ENCODE peak calls at places on chromosomes 16 and 17, in six cellular contexts. N, F, J, P, M and C are unnamed samples.

GRCh38 chr16:964696-965395 is 5.9 kb downstream of the LMF1 start:
- DNase-seq in P (no peak), N (no peak), F (no peak), J (peak; percentile 59), M (no peak), C (peak; percentile 56)

GRCh38 chr16:21704733-21705132 is 41.0 kb downstream of the OTOA start:
- DNase-seq in F (no peak), J (no peak), M (peak; percentile 2), N (no peak), P (no peak), C (no peak)

GRCh38 chr17:79819085-79819484 is 20.2 kb downstream of the CBX4 start:
- DNase-seq in M (no peak), N (no peak), P (no peak), J (no peak), F (no peak), C (no peak)

GRCh38 chr16:2770057-2770780 is 6.9 kb downstream of the ELOB start:
- DNase-seq in N (no peak), J (no peak), P (no peak), F (no peak), M (no peak), C (peak; percentile 54)

GRCh38 chr17:82240506-82241182 is 11.8 kb downstream of the SLC16A3 start:
- DNase-seq in N (no peak), P (peak; percentile 30), F (no peak), M (no peak), J (no peak), C (peak; percentile 75)

GRCh38 chr17:40432864-40433528 is 10.3 kb upstream of the IGFBP4 start:
- DNase-seq in M (no peak), F (peak; percentile 38), P (peak; percentile 66), N (no peak), J (peak; percentile 45), C (peak; percentile 87)

GRCh38 chr17:57589151-57590034 is 155.7 kb downstream of the CCDC182 start:
- DNase-seq in F (no peak), P (no peak), J (no peak), M (no peak), N (no peak), C (peak; percentile 66)

GRCh38 chr17:42120161-42121065 is 754 bp downstream of the KAT2A start:
- DNase-seq in N (no peak), F (no peak), J (peak; percentile 27), P (peak; percentile 56), M (no peak), C (no peak)

GRCh38 chr17:16929281-16929680 is 42.6 kb downstream of the TNFRSF13B start:
- DNase-seq in F (peak; percentile 6), N (no peak), M (no peak), J (no peak), P (no peak), C (peak; percentile 47)

GRCh38 chr17:81418710-81419332 is 23.6 kb downstream of the BAHCC1 start:
- DNase-seq in M (no peak), P (no peak), J (peak; percentile 47), N (no peak), F (no peak), C (no peak)

GRCh38 chr16:12903325-12904040 is 2.1 kb downstream of the SHISA9 start:
- DNase-seq in N (no peak), J (no peak), F (no peak), M (no peak), P (no peak), C (no peak)

GRCh38 chr16:77304883-77305282 is 105.7 kb downstream of the SYCE1L start:
- DNase-seq in M (no peak), J (no peak), N (no peak), P (no peak), F (no peak), C (no peak)

GRCh38 chr16:85724936-85725335 is 26.0 kb downstream of the C16orf74 start:
- DNase-seq in P (no peak), F (no peak), N (no peak), J (no peak), M (no peak), C (no peak)

GRCh38 chr17:41632482-41633105 is 8.2 kb upstream of the KRT17 start:
- DNase-seq in P (no peak), J (no peak), M (no peak), F (no peak), N (no peak), C (peak; percentile 0)

GRCh38 chr16:1884155-1884760 is 12.3 kb upstream of the MEIOB start:
- DNase-seq in N (no peak), M (no peak), P (peak; percentile 15), F (no peak), J (peak; percentile 83), C (no peak)

GRCh38 chr17:44197980-44198720 is 1.5 kb downstream of the ATXN7L3 start:
- DNase-seq in P (no peak), F (no peak), N (no peak), J (peak; percentile 67), M (no peak), C (peak; percentile 77)

GRCh38 chr16:86608301-86608747 is 30.0 kb downstream of the FOXL1 start:
- DNase-seq in P (no peak), F (no peak), N (no peak), J (no peak), M (no peak), C (no peak)

GRCh38 chr16:15953477-15953876 is 4.1 kb downstream of the ABCC1 start:
- DNase-seq in N (no peak), M (no peak), J (no peak), F (no peak), P (no peak), C (no peak)

GRCh38 chr17:4534515-4534914 is 20.7 kb downstream of the MYBBP1A start:
- DNase-seq in F (no peak), N (no peak), M (no peak), P (no peak), J (no peak), C (no peak)

DNA sequence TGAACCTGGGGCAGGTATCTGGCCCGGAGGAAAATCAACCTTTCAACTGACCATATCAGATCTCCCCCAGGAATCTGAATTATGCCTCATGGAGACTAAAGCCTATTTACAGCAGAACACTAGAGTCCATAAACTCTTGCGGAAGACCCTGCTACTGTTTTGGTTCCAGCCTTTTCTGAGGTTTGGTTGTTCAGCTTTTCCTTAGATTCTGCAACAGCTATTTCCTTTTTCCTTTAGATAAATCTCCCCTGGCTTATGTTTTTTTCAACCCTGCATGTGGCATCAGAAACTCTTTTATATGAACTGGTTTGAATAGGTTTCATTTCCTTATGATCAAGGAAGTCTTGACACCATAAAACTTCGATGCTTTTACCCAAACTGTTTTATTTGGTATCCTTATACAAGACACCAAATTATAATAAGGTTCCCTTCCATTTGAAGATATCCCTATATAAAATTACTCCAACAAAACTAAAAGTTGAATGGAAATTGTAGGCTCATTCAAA is 13.1 kb downstream of the SPOP start:
- DNase-seq in N (no peak), M (no peak), P (no peak), F (no peak), J (no peak), C (no peak)
- H3K4me3 ChIP-seq in N (no peak overlapping the region), M (no peak overlapping the region), P (no peak overlapping the region), F (no peak overlapping the region), J (no peak overlapping the region), C (no peak overlapping the region)

GRCh38 chr17:38657824-38658740 is 16.7 kb downstream of the EPOP start:
- DNase-seq in F (no peak), N (no peak), P (no peak), J (no peak), M (no peak), C (no peak)

GRCh38 chr17:38653679-38654078 is 21.1 kb downstream of the EPOP start:
- DNase-seq in J (no peak), P (no peak), N (no peak), F (no peak), M (no peak), C (no peak)

GRCh38 chr17:38658741-38659345 is 15.9 kb downstream of the EPOP start:
- DNase-seq in P (no peak), M (no peak), N (no peak), F (peak; percentile 27), J (no peak), C (no peak)

GRCh38 chr17:38656959-38657823 is 17.6 kb downstream of the EPOP start:
- DNase-seq in M (no peak), N (no peak), F (no peak), P (no peak), J (peak; percentile 25), C (no peak)

GRCh38 chr17:38654411-38655398 is 20.1 kb downstream of the EPOP start:
- DNase-seq in P (no peak), F (no peak), M (no peak), J (no peak), N (no peak), C (no peak)
- H3K4me3 ChIP-seq in P (peak overlapping the region; percentile 29), F (no peak overlapping the region), M (no peak overlapping the region), J (no peak overlapping the region), N (no peak overlapping the region), C (no peak overlapping the region)

GRCh38 chr17:77475012-77475976 is 334.5 kb downstream of the SEC14L1 start:
- DNase-seq in F (no peak), M (no peak), N (no peak), P (no peak), J (no peak), C (no peak)

GRCh38 chr17:77476006-77476405 is 335.2 kb downstream of the SEC14L1 start:
- DNase-seq in M (no peak), P (peak; percentile 48), F (no peak), J (no peak), N (no peak), C (no peak)

GRCh38 chr17:77472837-77473214 is 332.1 kb downstream of the SEC14L1 start:
- DNase-seq in J (no peak), N (no peak), P (no peak), F (no peak), M (no peak), C (peak; percentile 82)

GRCh38 chr17:77473615-77474226 is 333.0 kb downstream of the SEC14L1 start:
- DNase-seq in F (no peak), J (no peak), M (no peak), N (no peak), P (no peak), C (no peak)

GRCh38 chr17:77474292-77474988 is 333.7 kb downstream of the SEC14L1 start:
- DNase-seq in J (no peak), P (no peak), N (no peak), F (no peak), M (no peak), C (no peak)
- H3K4me3 ChIP-seq in J (no peak overlapping the region), P (no peak overlapping the region), N (no peak overlapping the region), F (no peak overlapping the region), M (no peak overlapping the region), C (no peak overlapping the region)

DNA sequence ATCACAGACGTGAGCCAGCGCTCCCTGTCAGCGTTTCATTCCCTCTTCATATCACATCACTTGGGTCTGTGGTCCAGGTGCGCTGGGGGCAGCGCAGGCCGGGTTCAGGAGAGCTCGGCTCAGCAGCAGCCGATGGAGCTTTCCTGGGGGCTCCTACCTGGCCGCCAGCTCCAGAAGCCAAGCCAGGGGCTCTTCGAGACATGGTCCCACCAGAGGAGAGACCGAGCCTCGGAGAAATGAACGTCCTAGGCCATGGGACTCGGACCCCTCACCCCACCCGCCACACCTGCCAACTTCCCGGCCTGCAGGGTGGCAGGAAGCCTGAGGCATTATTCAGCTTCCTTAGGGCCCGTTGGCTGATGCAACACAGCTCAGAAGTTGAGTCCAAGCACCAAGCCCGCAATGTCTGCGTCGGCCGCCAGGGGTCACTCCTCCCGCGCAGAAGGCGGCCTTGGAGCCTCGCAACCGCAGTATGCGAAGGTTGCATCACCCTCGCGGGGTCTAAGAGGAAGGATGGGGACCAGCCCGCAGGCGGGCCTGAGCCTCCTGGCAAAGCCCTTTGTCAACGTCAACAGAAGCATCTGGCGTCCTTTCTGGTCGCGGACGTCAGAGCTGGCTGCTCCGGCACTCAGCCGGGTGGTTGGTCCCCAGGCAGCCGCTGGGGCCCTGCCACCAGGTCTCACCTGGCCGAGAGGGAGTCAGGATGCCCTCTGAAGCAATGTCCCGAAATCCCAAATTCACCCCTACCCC is 13.2 kb upstream of the KLHDC4 start:
- DNase-seq in M (peak; percentile 85), N (peak; percentile 80), P (peak; percentile 98), J (peak; percentile 92), F (peak; percentile 87), C (peak; percentile 96)
- H3K4me3 ChIP-seq in M (no peak overlapping the region), N (no peak overlapping the region), P (no peak overlapping the region), J (no peak overlapping the region), F (no peak overlapping the region), C (no peak overlapping the region)

GRCh38 chr16:67805718-67806427 is 487 bp downstream of the RANBP10 start:
- DNase-seq in J (peak; percentile 32), N (no peak), M (no peak), P (no peak), F (no peak), C (peak; percentile 79)
- H3K4me3 ChIP-seq in J (peak overlapping the region; percentile 81), N (peak overlapping the region; percentile 100), M (peak overlapping the region; percentile 96), P (peak overlapping the region; percentile 90), F (peak overlapping the region; percentile 93), C (peak overlapping the region; percentile 86)